ENCODE peak calls at places on chromosomes 3 and 15, in five cellular contexts. Q, O, J, L and M are unnamed samples. For H3K4me1, the result is how much of the 10 kb centered on the place peaks cover.

GRCh38 chr15:37102315-37103021 is 2.1 kb upstream of the MEIS2 start:
- DNase-seq in Q (no peak), O (no peak), J (peak), L (peak), M (no peak)

GRCh38 chr15:58222698-58223097 is 84.5 kb downstream of the AQP9 start:
- DNase-seq in Q (no peak), O (no peak), J (peak), L (no peak), M (no peak)

GRCh38 chr3:51967384-51968174 is at the start of gene PCBP4:
- DNase-seq in Q (peak), O (peak), J (peak), L (peak), M (peak)

GRCh38 chr3:137105277-137105977 is 147.6 kb downstream of the IL20RB start:
- DNase-seq in Q (no peak), O (no peak), J (peak), L (no peak), M (peak)

GRCh38 chr3:142003291-142003690 is 126.8 kb downstream of the ATP1B3 start:
- DNase-seq in Q (no peak), O (no peak), J (no peak), L (no peak), M (no peak)

GRCh38 chr15:32987067-32987466 is 207.4 kb downstream of the FMN1 start:
- DNase-seq in Q (no peak), O (no peak), J (no peak), L (no peak), M (no peak)

GRCh38 chr3:134897391-134898131 is 102.5 kb downstream of the EPHB1 start:
- DNase-seq in Q (no peak), O (no peak), J (no peak), L (no peak), M (no peak)

GRCh38 chr15:96331942-96332853 is 1.7 kb downstream of the NR2F2 start:
- DNase-seq in Q (no peak), O (peak), J (peak), L (peak), M (no peak)

GRCh38 chr3:7000501-7000900 is 139.6 kb downstream of the GRM7 start:
- DNase-seq in Q (no peak), O (no peak), J (no peak), L (no peak), M (no peak)

GRCh38 chr3:107927361-107928083 is 163.3 kb downstream of the CD47 start:
- DNase-seq in Q (peak), O (peak), J (peak), L (peak), M (peak)

GRCh38 chr3:39052613-39053012 is 797 bp downstream of the WDR48 start:
- DNase-seq in Q (no peak), O (no peak), J (no peak), L (no peak), M (no peak)

GRCh38 chr3:192275741-192276355 is 451.5 kb downstream of the FGF12 start:
- DNase-seq in Q (no peak), O (no peak), J (no peak), L (no peak), M (no peak)

GRCh38 chr3:70433091-70433490 is 120.7 kb upstream of the MDFIC2 start:
- DNase-seq in Q (no peak), O (no peak), J (no peak), L (no peak), M (no peak)

GRCh38 chr3:115040673-115041286 is 106.3 kb downstream of the ZBTB20 start:
- DNase-seq in Q (no peak), O (no peak), J (peak), L (no peak), M (no peak)

GRCh38 chr15:40785158-40785557 is 15.4 kb downstream of the C15orf62 start:
- DNase-seq in Q (no peak), O (no peak), J (no peak), L (no peak), M (no peak)

GRCh38 chr3:52121459-52121795 is 32.8 kb downstream of the POC1A start:
- DNase-seq in Q (no peak), O (peak), J (no peak), L (peak), M (no peak)

GRCh38 chr3:14235896-14236295 is 57.3 kb downstream of the LSM3 start:
- DNase-seq in Q (no peak), O (no peak), J (no peak), L (no peak), M (no peak)

GRCh38 chr3:51604212-51604611 is 65.7 kb downstream of the RAD54L2 start:
- DNase-seq in Q (no peak), O (no peak), J (no peak), L (no peak), M (no peak)

GRCh38 chr3:66443404-66443803 is 57.4 kb downstream of the LRIG1 start:
- DNase-seq in Q (no peak), O (no peak), J (no peak), L (peak), M (no peak)
- H3K4me1 ChIP-seq in Q (under half), O (half or more), J (under half), L (half or more), M (under half)

GRCh38 chr3:128931046-128931445 is 51.6 kb downstream of the ACAD9 start:
- DNase-seq in Q (no peak), O (no peak), J (no peak), L (no peak), M (no peak)
- H3K4me1 ChIP-seq in Q (under half), O (under half), J (under half), L (under half), M (under half)

GRCh38 chr15:78050441-78050809 is 27.1 kb downstream of the TBC1D2B start:
- DNase-seq in Q (no peak), O (no peak), J (peak), L (no peak), M (no peak)

GRCh38 chr15:78052545-78052944 is 25.0 kb downstream of the TBC1D2B start:
- DNase-seq in Q (no peak), O (no peak), J (no peak), L (no peak), M (no peak)

GRCh38 chr15:78051622-78052405 is 25.7 kb downstream of the TBC1D2B start:
- DNase-seq in Q (peak), O (no peak), J (peak), L (no peak), M (peak)

GRCh38 chr15:78049691-78050440 is 27.6 kb downstream of the TBC1D2B start:
- DNase-seq in Q (no peak), O (no peak), J (no peak), L (no peak), M (no peak)

GRCh38 chr15:78050851-78051250 is 26.7 kb downstream of the TBC1D2B start:
- DNase-seq in Q (no peak), O (no peak), J (peak), L (no peak), M (no peak)
- H3K4me1 ChIP-seq in Q (under half), O (under half), J (under half), L (half or more), M (under half)

GRCh38 chr3:172070799-172071198 is 31.4 kb downstream of the FNDC3B start:
- DNase-seq in Q (no peak), O (no peak), J (no peak), L (no peak), M (no peak)
- H3K4me1 ChIP-seq in Q (under half), O (half or more), J (under half), L (half or more), M (under half)

DNA sequence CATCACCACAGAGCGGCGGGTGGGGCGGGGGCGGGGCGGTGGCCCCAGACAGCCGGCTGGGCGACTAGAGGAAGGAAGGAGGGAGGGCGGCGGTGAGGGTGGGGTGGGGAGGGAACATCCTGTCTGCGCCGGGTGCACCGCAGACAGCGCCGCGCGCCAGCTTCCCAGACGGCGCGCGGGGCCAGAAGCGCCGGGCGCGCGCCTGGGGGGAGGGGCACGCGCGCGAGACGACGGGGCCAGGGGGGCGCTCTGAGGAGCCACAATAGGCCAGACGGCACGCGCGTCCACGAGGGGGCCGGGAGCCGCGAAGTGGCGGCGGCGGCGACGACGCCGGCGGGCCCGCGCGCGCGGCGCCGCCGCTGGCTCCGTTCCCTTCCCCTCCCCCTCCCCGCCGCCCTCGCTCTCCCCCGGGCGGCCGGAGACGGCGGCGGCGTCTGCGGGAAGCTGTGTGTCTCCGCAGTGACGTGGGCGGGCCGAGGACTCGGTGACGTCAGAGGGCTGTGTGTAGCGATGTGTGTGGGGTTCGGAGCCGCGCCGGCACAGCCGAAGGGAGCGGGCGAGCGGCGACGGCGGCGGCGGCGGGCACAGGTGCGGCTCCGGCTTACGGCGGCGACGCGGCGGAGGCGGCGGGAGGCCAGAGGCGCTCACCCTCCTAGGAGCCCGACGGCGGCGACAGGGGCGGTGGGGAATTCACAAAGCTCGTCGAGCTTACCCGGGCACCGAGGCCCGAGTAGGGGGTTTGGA is at the start of gene SKIL:
- DNase-seq in Q (peak), O (peak), J (peak), L (peak), M (peak)
- H3K4me1 ChIP-seq in Q (under half), O (under half), J (under half), L (under half), M (under half)

GRCh38 chr3:8484409-8485140 is 17.0 kb upstream of the LMCD1 start:
- DNase-seq in Q (no peak), O (no peak), J (no peak), L (no peak), M (no peak)
- H3K4me1 ChIP-seq in Q (under half), O (under half), J (under half), L (under half), M (under half)

GRCh38 chr15:60801336-60801735 is 322.4 kb upstream of the ICE2 start:
- DNase-seq in Q (no peak), O (no peak), J (no peak), L (no peak), M (no peak)

GRCh38 chr15:60799885-60800728 is 321.2 kb upstream of the ICE2 start:
- DNase-seq in Q (no peak), O (no peak), J (no peak), L (no peak), M (no peak)

GRCh38 chr15:60800729-60801072 is 321.8 kb upstream of the ICE2 start:
- DNase-seq in Q (no peak), O (no peak), J (no peak), L (no peak), M (no peak)

GRCh38 chr15:60797444-60798040 is 318.6 kb upstream of the ICE2 start:
- DNase-seq in Q (no peak), O (no peak), J (no peak), L (no peak), M (no peak)

GRCh38 chr15:60798821-60799220 is 319.9 kb upstream of the ICE2 start:
- DNase-seq in Q (no peak), O (no peak), J (no peak), L (no peak), M (no peak)
- H3K4me1 ChIP-seq in Q (under half), O (under half), J (under half), L (under half), M (under half)

GRCh38 chr3:32850226-32850625 is 32.4 kb downstream of the TRIM71 start:
- DNase-seq in Q (no peak), O (no peak), J (no peak), L (no peak), M (no peak)

GRCh38 chr3:32850636-32851035 is 32.8 kb downstream of the TRIM71 start:
- DNase-seq in Q (no peak), O (no peak), J (no peak), L (no peak), M (no peak)

GRCh38 chr3:32844914-32845313 is 27.1 kb downstream of the TRIM71 start:
- DNase-seq in Q (no peak), O (no peak), J (no peak), L (no peak), M (no peak)

GRCh38 chr3:32847520-32847919 is 29.7 kb downstream of the TRIM71 start:
- DNase-seq in Q (no peak), O (no peak), J (no peak), L (no peak), M (no peak)

GRCh38 chr3:32848215-32848614 is 30.4 kb downstream of the TRIM71 start:
- DNase-seq in Q (no peak), O (no peak), J (peak), L (no peak), M (no peak)
- H3K4me1 ChIP-seq in Q (under half), O (under half), J (half or more), L (under half), M (under half)

GRCh38 chr3:149579838-149580542 is 77.8 kb downstream of the WWTR1 start:
- DNase-seq in Q (no peak), O (no peak), J (no peak), L (no peak), M (no peak)
- H3K4me1 ChIP-seq in Q (under half), O (half or more), J (under half), L (half or more), M (under half)